ENCODE peak calls at places on chromosomes 2 and 18, in eight cellular contexts. G is EL; O is left ventricle myocardium superior; J is stimulated activated CD8-positive, alpha-beta memory T cell treated with anti-CD3 and anti-CD28 coated beads, Interleukin-15, amount 100 ng/mL, for 24 hours; B is retina; S is mucosa of gallbladder; P is MM.1S; W is SIG-M5. I is an unnamed sample.

GRCh38 chr2:85678794-85679672 is 11.0 kb upstream of the SFTPB start:
- DNase-seq in G (peak), O (peak), J (peak), B (peak), S (peak), P (peak), W (no peak), I (peak)

GRCh38 chr2:88452980-88453582 is 588 bp upstream of the FOXI3 start:
- DNase-seq in G (no peak), O (no peak), J (no peak), B (peak), S (no peak), P (peak), W (no peak), I (no peak)

GRCh38 chr2:135745545-135745944 is 3.9 kb downstream of the UBXN4 start:
- DNase-seq in G (peak), O (no peak), J (no peak), B (no peak), S (no peak), P (no peak), W (no peak), I (peak)

GRCh38 chr2:113056501-113056900 is 2.5 kb upstream of the IL36RN start:
- DNase-seq in G (no peak), O (no peak), J (no peak), B (no peak), S (no peak), P (no peak), W (no peak), I (no peak)

GRCh38 chr2:10329880-10330699 is 27.4 kb downstream of the HPCAL1 start:
- DNase-seq in G (peak), O (no peak), J (no peak), B (peak), S (no peak), P (no peak), W (no peak), I (peak)

GRCh38 chr2:217827430-217828201 is 175.2 kb downstream of the TNS1 start:
- DNase-seq in G (no peak), O (peak), J (no peak), B (no peak), S (peak), P (no peak), W (no peak), I (no peak)

GRCh38 chr2:69601179-69601612 is 42.3 kb downstream of the AAK1 start:
- DNase-seq in G (peak), O (no peak), J (no peak), B (no peak), S (no peak), P (no peak), W (no peak), I (peak)

GRCh38 chr2:160432633-160433032 is 61.0 kb downstream of the RBMS1 start:
- DNase-seq in G (peak), O (peak), J (no peak), B (no peak), S (no peak), P (no peak), W (no peak), I (no peak)

GRCh38 chr2:142582317-142582716 is 295.1 kb upstream of the KYNU start:
- DNase-seq in G (no peak), O (no peak), J (no peak), B (no peak), S (no peak), P (no peak), W (no peak), I (no peak)

GRCh38 chr2:68878753-68879152 is 7.6 kb upstream of the BMP10 start:
- DNase-seq in G (peak), O (no peak), J (no peak), B (no peak), S (no peak), P (no peak), W (no peak), I (no peak)

GRCh38 chr2:233929352-233929843 is 12.2 kb downstream of the TRPM8 start:
- DNase-seq in G (no peak), O (no peak), J (no peak), B (no peak), S (no peak), P (no peak), W (no peak), I (no peak)

GRCh38 chr2:77521931-77522470 is at the start of gene LRRTM4:
- DNase-seq in G (no peak), O (peak), J (no peak), B (peak), S (no peak), P (no peak), W (no peak), I (no peak)

GRCh38 chr2:43925431-43925830 is 70.4 kb downstream of the LRPPRC start:
- DNase-seq in G (no peak), O (no peak), J (no peak), B (no peak), S (no peak), P (no peak), W (no peak), I (no peak)

GRCh38 chr2:65057391-65058052 is 1.3 kb downstream of the CEP68 start:
- DNase-seq in G (peak), O (no peak), J (no peak), B (no peak), S (no peak), P (no peak), W (peak), I (no peak)

GRCh38 chr2:160429248-160430000 is 64.2 kb downstream of the RBMS1 start:
- DNase-seq in G (peak), O (no peak), J (no peak), B (no peak), S (no peak), P (peak), W (peak), I (no peak)

GRCh38 chr2:186919272-186919671 is 70.3 kb upstream of the ZSWIM2 start:
- DNase-seq in G (peak), O (no peak), J (no peak), B (no peak), S (no peak), P (no peak), W (no peak), I (peak)

GRCh38 chr18:64294967-64295366 is 146.1 kb upstream of the LINC00305 start:
- DNase-seq in G (no peak), O (no peak), J (no peak), B (no peak), S (no peak), P (peak), W (no peak), I (no peak)

GRCh38 chr18:50507120-50507590 is 52.7 kb upstream of the MAPK4 start:
- DNase-seq in G (peak), O (peak), J (no peak), B (peak), S (peak), P (peak), W (no peak), I (no peak)

GRCh38 chr18:76265375-76266225 is 229.4 kb downstream of the ZNF516 start:
- DNase-seq in G (peak), O (peak), J (no peak), B (no peak), S (peak), P (no peak), W (no peak), I (peak)

GRCh38 chr2:4354164-4354563 is 650.8 kb downstream of the DCDC2C start:
- DNase-seq in G (no peak), O (no peak), J (no peak), B (no peak), S (no peak), P (no peak), W (no peak), I (no peak)

GRCh38 chr2:216679658-216680024 is 15.7 kb downstream of the IGFBP5 start:
- DNase-seq in G (no peak), O (peak), J (no peak), B (no peak), S (no peak), P (no peak), W (no peak), I (peak)

GRCh38 chr2:156589381-156590079 is 153.4 kb downstream of the GPD2 start:
- DNase-seq in G (peak), O (no peak), J (no peak), B (peak), S (no peak), P (peak), W (no peak), I (peak)

GRCh38 chr2:152348388-152348787 is 13.4 kb downstream of the FMNL2 start:
- DNase-seq in G (no peak), O (no peak), J (no peak), B (no peak), S (no peak), P (no peak), W (no peak), I (no peak)

GRCh38 chr18:47930086-47930843 is at the start of gene SMAD2:
- DNase-seq in G (peak), O (peak), J (peak), B (peak), S (peak), P (peak), W (no peak), I (peak)

GRCh38 chr18:33757037-33757436 is 179.0 kb downstream of the ASXL3 start:
- DNase-seq in G (no peak), O (no peak), J (no peak), B (no peak), S (no peak), P (no peak), W (no peak), I (no peak)

GRCh38 chr2:197309369-197310231 is 980 bp downstream of the ANKRD44 start:
- DNase-seq in G (peak), O (peak), J (no peak), B (peak), S (peak), P (peak), W (no peak), I (no peak)

GRCh38 chr2:10414000-10414451 is 34.1 kb downstream of the ODC1 start:
- DNase-seq in G (peak), O (no peak), J (no peak), B (no peak), S (peak), P (no peak), W (no peak), I (peak)

GRCh38 chr2:187475499-187476248 is 27.6 kb upstream of the CALCRL start:
- DNase-seq in G (no peak), O (no peak), J (no peak), B (no peak), S (no peak), P (peak), W (peak), I (no peak)

GRCh38 chr2:197011777-197012641 is 85.5 kb upstream of the PGAP1 start:
- DNase-seq in G (peak), O (no peak), J (no peak), B (peak), S (no peak), P (peak), W (no peak), I (peak)

GRCh38 chr18:79459946-79460345 is 64.2 kb downstream of the NFATC1 start:
- DNase-seq in G (no peak), O (no peak), J (no peak), B (no peak), S (no peak), P (no peak), W (no peak), I (no peak)

GRCh38 chr2:128635361-128635900 is 316.8 kb upstream of the HS6ST1 start:
- DNase-seq in G (no peak), O (no peak), J (no peak), B (no peak), S (no peak), P (no peak), W (no peak), I (no peak)

GRCh38 chr2:224563537-224563936 is 21.6 kb downstream of the CUL3 start:
- DNase-seq in G (no peak), O (no peak), J (no peak), B (no peak), S (no peak), P (no peak), W (no peak), I (no peak)

GRCh38 chr2:172480301-172481218 is 53.2 kb downstream of the ITGA6 start:
- DNase-seq in G (peak), O (peak), J (no peak), B (no peak), S (no peak), P (no peak), W (no peak), I (peak)

GRCh38 chr2:86833315-86833714 is 28.4 kb downstream of the CD8B start:
- DNase-seq in G (no peak), O (no peak), J (no peak), B (no peak), S (no peak), P (no peak), W (no peak), I (no peak)

GRCh38 chr2:238160206-238161129 is 1.7 kb downstream of the ERFE start:
- DNase-seq in G (no peak), O (peak), J (no peak), B (peak), S (no peak), P (no peak), W (no peak), I (no peak)

I was measured in hepatic stellate cell.